ENCODE peak calls at places on chromosomes 6 and 20, in seven cellular contexts. A is cardiac muscle cell, L is esophagus squamous epithelium, M is Peyer's patch, G is psoas muscle, E is mammary epithelial cell, V is breast epithelium. K is an unnamed sample. For H3K4me1, the result is how much of the 10 kb centered on the place peaks cover.

GRCh38 chr20:23180451-23180921 is 94.4 kb upstream of the CD93 start:
- DNase-seq in L (no peak), G (peak), V (no peak), A (no peak), E (no peak), M (no peak), K (peak)

GRCh38 chr6:15283986-15284361 is 38.1 kb downstream of the JARID2 start:
- DNase-seq in L (no peak), V (no peak), M (no peak), A (peak), E (no peak), G (no peak), K (no peak)

GRCh38 chr20:21981607-21982344 is 276.3 kb downstream of the PAX1 start:
- DNase-seq in A (no peak), G (no peak), M (no peak), E (no peak), V (no peak), L (no peak), K (no peak)

GRCh38 chr6:355373-355772 is 36.2 kb upstream of the IRF4 start:
- DNase-seq in E (no peak), V (peak), M (no peak), L (no peak), A (no peak), G (no peak), K (no peak)

GRCh38 chr6:79234150-79235022 is at the start of gene HMGN3:
- DNase-seq in M (peak), L (peak), G (peak), V (peak), E (peak), A (peak), K (peak)

GRCh38 chr6:168326294-168327261 is 7.0 kb upstream of the DACT2 start:
- DNase-seq in V (no peak), E (no peak), G (no peak), A (peak), L (no peak), M (no peak), K (no peak)

GRCh38 chr20:56513096-56513806 is 11.3 kb upstream of the FAM209A start:
- DNase-seq in V (no peak), G (no peak), M (no peak), L (no peak), A (no peak), E (no peak), K (no peak)

GRCh38 chr20:48807586-48808381 is 20.0 kb downstream of the PREX1 start:
- DNase-seq in L (no peak), V (no peak), G (no peak), M (no peak), A (peak), E (no peak), K (no peak)

GRCh38 chr20:11882651-11883050 is 35.0 kb upstream of the BTBD3 start:
- DNase-seq in L (no peak), E (no peak), M (no peak), A (no peak), V (no peak), G (no peak), K (no peak)

GRCh38 chr6:132604635-132605150 is 15.2 kb upstream of the TAAR5 start:
- DNase-seq in A (no peak), E (peak), L (no peak), G (no peak), M (no peak), V (no peak), K (no peak)

GRCh38 chr6:168823397-168824020 is 382.5 kb downstream of the SMOC2 start:
- DNase-seq in A (peak), V (no peak), L (no peak), M (no peak), E (no peak), G (no peak), K (no peak)

GRCh38 chr6:85756982-85757381 is 114.3 kb upstream of the SYNCRIP start:
- DNase-seq in V (no peak), M (no peak), L (no peak), G (no peak), A (peak), E (no peak), K (no peak)

GRCh38 chr20:46566125-46566524 is 15.7 kb upstream of the OCSTAMP start:
- DNase-seq in V (no peak), A (no peak), M (no peak), L (no peak), E (no peak), G (no peak), K (no peak)
- H3K4me1 ChIP-seq in V (under half), A (under half), M (under half), L (under half), E (under half), G (under half), K (under half)

DNA sequence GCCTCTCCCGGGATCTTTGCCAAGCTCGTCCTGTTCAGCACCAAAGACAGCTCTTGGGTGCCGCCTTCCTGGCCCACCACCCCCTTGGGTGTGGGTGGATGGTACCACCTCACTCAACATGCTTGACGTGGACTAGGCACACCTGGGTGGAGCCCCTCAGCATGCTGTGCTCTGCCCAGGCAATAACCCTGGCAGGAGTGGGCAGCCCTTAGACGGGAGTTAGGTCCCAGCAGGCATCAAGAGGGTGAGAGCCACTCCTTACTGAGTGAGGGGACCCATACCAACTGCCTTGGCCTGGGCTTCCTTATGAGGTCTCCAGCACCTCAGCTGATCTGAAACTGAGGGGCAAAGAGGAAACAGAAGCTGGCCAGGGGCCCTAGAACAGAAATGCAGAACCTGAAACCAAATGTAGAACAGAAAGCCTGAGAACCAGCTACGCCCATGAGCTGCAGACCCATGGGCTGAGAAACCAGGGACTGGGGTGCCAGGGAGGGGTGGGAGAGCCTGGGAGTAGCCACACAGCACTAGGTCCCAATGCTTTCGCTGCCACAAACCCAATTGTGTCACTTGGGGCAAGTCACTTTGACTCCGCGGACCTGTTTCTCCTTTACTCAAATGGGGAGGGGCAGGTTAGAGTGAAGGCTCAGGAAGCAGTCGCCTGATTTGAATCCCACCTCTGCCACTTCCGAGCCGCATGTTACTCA is 2.0 kb downstream of the FGD2 start:
- DNase-seq in V (no peak), E (no peak), M (peak), G (no peak), L (no peak), A (no peak), K (no peak)
- H3K27ac ChIP-seq in V (no peak), E (no peak), M (peak), G (peak), L (peak), A (no peak), K (no peak)

DNA sequence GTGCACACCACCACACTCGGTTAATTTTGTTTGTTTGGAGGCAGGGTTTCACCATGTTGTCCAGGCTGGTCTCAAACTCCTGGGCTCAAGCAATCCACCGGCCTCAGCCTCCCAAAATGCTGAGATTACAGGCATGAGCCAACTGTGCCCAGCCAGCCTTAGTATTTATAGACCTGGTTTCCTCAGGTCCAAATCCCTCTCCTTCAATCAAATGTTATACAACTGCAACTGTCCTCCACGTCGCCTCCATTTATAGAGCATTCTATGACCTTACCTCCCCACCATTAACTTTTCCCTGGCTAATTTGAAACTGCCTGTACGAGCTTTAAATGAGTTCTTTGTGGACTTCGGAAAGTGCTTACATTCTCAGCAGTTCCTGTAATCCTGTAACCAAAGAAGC is 39.3 kb upstream of the IPCEF1 start:
- DNase-seq in V (no peak), L (no peak), G (no peak), M (no peak), A (no peak), E (no peak), K (no peak)
- TF ChIP-seq CTCF in V (no peak), L (no peak), G (no peak), M (no peak), A (no peak), E (no peak), K (no peak)

GRCh38 chr6:156975414-156975813 is 198.2 kb downstream of the ARID1B start:
- DNase-seq in V (no peak), G (no peak), A (no peak), L (no peak), E (no peak), M (no peak), K (no peak)
- H3K4me1 ChIP-seq in V (under half), G (half or more), A (under half), L (under half), E (under half), M (under half), K (half or more)

GRCh38 chr6:126041516-126042447 is 55.4 kb downstream of the TRMT11 start:
- DNase-seq in V (no peak), M (no peak), E (no peak), G (no peak), L (no peak), A (no peak), K (no peak)
- H3K27ac ChIP-seq in V (peak), M (no peak), E (no peak), G (no peak), L (peak), A (no peak), K (no peak)

K was measured in esophagus muscularis mucosa.